ENCODE peak calls at places on chromosomes 4 and X, in four cellular contexts. D is HepG2, G is K562, T is GM12878. N is an unnamed sample.

GRCh38 chr4:1276984-1277383 is 12.7 kb upstream of the MAEA start:
- DNase-seq in T (no peak), G (no peak), D (no peak), N (no peak)

GRCh38 chrX:57528670-57529255 is 63.0 kb upstream of the ZXDB start:
- DNase-seq in T (no peak), D (peak), G (no peak), N (no peak)

GRCh38 chr4:170386974-170387373 is 297.2 kb upstream of the AADAT start:
- DNase-seq in G (no peak), D (no peak), T (no peak), N (no peak)

GRCh38 chr4:129804458-129804981 is 708.6 kb downstream of the C4orf33 start:
- DNase-seq in D (no peak), T (no peak), G (no peak), N (peak)

GRCh38 chrX:124239911-124240310 is 92.5 kb upstream of the TEX13D start:
- DNase-seq in G (no peak), T (peak), D (no peak), N (no peak)

GRCh38 chrX:150955590-150955989 is 27.5 kb upstream of the HMGB3 start:
- DNase-seq in G (no peak), D (no peak), T (no peak), N (no peak)

GRCh38 chr4:38529189-38530115 is 134.5 kb upstream of the KLF3 start:
- DNase-seq in G (peak), T (peak), D (no peak), N (no peak)

GRCh38 chr4:125433453-125433852 is 118.7 kb downstream of the FAT4 start:
- DNase-seq in G (no peak), T (no peak), D (no peak), N (no peak)

GRCh38 chr4:3681191-3681590 is 85.0 kb upstream of the ADRA2C start:
- DNase-seq in T (no peak), D (no peak), G (no peak), N (no peak)

GRCh38 chrX:96721398-96721797 is 36.8 kb downstream of the DIAPH2 start:
- DNase-seq in D (peak), T (peak), G (no peak), N (no peak)

GRCh38 chrX:107541244-107541643 is 87.1 kb upstream of the PRPS1 start:
- DNase-seq in T (no peak), G (no peak), D (no peak), N (no peak)

GRCh38 chr4:153476829-153477574 is 10.8 kb downstream of the TMEM131L start:
- DNase-seq in G (no peak), D (no peak), T (no peak), N (no peak)

GRCh38 chr4:138978600-138978999 is 37.0 kb upstream of the NOCT start:
- DNase-seq in T (no peak), G (no peak), D (no peak), N (no peak)

GRCh38 chr4:145066063-145066501 is 31.9 kb downstream of the ANAPC10 start:
- DNase-seq in D (no peak), G (no peak), T (no peak), N (peak)
- TF ChIP-seq TARDBP in D (no peak), G (no peak), T (no peak), N (no peak)

GRCh38 chrX:136909119-136909705 is 28.7 kb upstream of the RBMX start:
- DNase-seq in D (peak), G (peak), T (peak), N (peak)

GRCh38 chrX:136910565-136911040 is 30.1 kb upstream of the RBMX start:
- DNase-seq in D (no peak), G (no peak), T (no peak), N (no peak)

GRCh38 chrX:136909706-136910564 is 29.4 kb upstream of the RBMX start:
- DNase-seq in T (peak), D (no peak), G (peak), N (peak)

GRCh38 chrX:136906921-136907510 is 26.5 kb upstream of the RBMX start:
- DNase-seq in T (no peak), D (no peak), G (no peak), N (no peak)

GRCh38 chrX:136907626-136908025 is 27.1 kb upstream of the RBMX start:
- DNase-seq in T (no peak), D (no peak), G (no peak), N (no peak)
- TF ChIP-seq FOXM1 in T (no peak), D (no peak), G (no peak), N (no peak)

GRCh38 chr4:5708829-5709680 is 696 bp upstream of the EVC2 start:
- DNase-seq in T (no peak), G (no peak), D (no peak), N (no peak)

GRCh38 chr4:5710065-5710961 is 688 bp upstream of the EVC start:
- DNase-seq in T (no peak), G (no peak), D (peak), N (peak)

GRCh38 chr4:5706486-5707290 is 1.7 kb downstream of the EVC2 start:
- DNase-seq in G (no peak), T (no peak), D (no peak), N (no peak)

GRCh38 chr4:5707366-5708133 is 809 bp downstream of the EVC2 start:
- DNase-seq in G (no peak), D (no peak), T (no peak), N (no peak)

GRCh38 chr4:5708171-5708828 is at the start of gene EVC2:
- DNase-seq in T (no peak), G (no peak), D (no peak), N (no peak)
- TF ChIP-seq SP1 in T (no peak), G (no peak), D (no peak), N (no peak)

DNA sequence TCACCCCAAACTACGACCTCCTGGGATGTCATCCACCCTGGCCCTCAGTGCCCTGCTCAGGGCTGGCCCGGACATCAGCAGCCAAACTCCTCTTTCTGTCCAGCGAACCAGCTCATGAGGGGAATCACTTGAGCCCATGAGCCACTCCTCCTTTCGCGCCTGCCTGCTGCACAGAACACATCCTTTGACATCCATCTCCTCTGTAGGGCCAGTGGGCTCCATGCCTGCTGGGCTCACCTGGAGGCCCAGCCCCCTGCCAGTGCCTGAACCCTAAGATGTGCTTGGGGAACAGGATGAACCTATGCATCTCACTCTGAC is 43.5 kb downstream of the ABLIM2 start:
- DNase-seq in T (no peak), D (no peak), G (no peak), N (no peak)
- TF ChIP-seq TARDBP in T (no peak), D (no peak), G (no peak), N (no peak)